ENCODE peak calls at places on chromosomes 7 and 10, in four cellular contexts. V, J, N and Y are unnamed samples.

GRCh38 chr10:132382231-132382922 is 14.6 kb upstream of the PWWP2B start:
- DNase-seq in V (no peak), J (no peak), N (no peak), Y (peak; percentile 12)

GRCh38 chr7:56811081-56811480 is 321.2 kb downstream of the ZNF479 start:
- DNase-seq in V (no peak), J (no peak), N (no peak), Y (no peak)

GRCh38 chr7:81234896-81235295 is 316.0 kb upstream of the SEMA3C start:
- DNase-seq in V (no peak), J (no peak), N (no peak), Y (no peak)

GRCh38 chr7:43784030-43785001 is 25.8 kb downstream of the BLVRA start:
- DNase-seq in V (no peak), J (no peak), N (no peak), Y (no peak)

GRCh38 chr7:41538810-41539724 is 163.8 kb downstream of the INHBA start:
- DNase-seq in V (no peak), J (peak; percentile 28), N (no peak), Y (no peak)

GRCh38 chr7:44735403-44736165 is 13.1 kb upstream of the ZMIZ2 start:
- DNase-seq in V (peak; percentile 98), J (no peak), N (peak; percentile 78), Y (no peak)

GRCh38 chr7:66847879-66848810 is 72.9 kb upstream of the TMEM248 start:
- DNase-seq in V (no peak), J (peak; percentile 55), N (peak; percentile 41), Y (no peak)

GRCh38 chr10:49158915-49159314 is 25.1 kb upstream of the FAM170B start:
- DNase-seq in V (no peak), J (no peak), N (no peak), Y (no peak)

GRCh38 chr7:145064114-145064513 is 228.3 kb upstream of the TPK1 start:
- DNase-seq in V (no peak), J (no peak), N (no peak), Y (no peak)

GRCh38 chr10:43689618-43689954 is 40.9 kb upstream of the ZNF32 start:
- DNase-seq in V (no peak), J (peak; percentile 60), N (peak; percentile 20), Y (peak; percentile 78)

GRCh38 chr10:43693602-43694001 is 44.9 kb upstream of the ZNF32 start:
- DNase-seq in V (no peak), J (no peak), N (no peak), Y (no peak)

GRCh38 chr10:43692051-43692825 is 43.6 kb upstream of the ZNF32 start:
- DNase-seq in V (no peak), J (no peak), N (no peak), Y (no peak)

GRCh38 chr10:43689955-43690771 is 41.5 kb upstream of the ZNF32 start:
- DNase-seq in V (no peak), J (peak; percentile 84), N (peak; percentile 48), Y (peak; percentile 92)

GRCh38 chr10:43691503-43691902 is 42.8 kb upstream of the ZNF32 start:
- DNase-seq in V (no peak), J (no peak), N (no peak), Y (no peak)
- TF ChIP-seq CTCF in V (no peak), J (peak; percentile 24), N (no peak), Y (no peak)

GRCh38 chr7:73382938-73383503 is 50.6 kb upstream of the FZD9 start:
- DNase-seq in V (no peak), J (no peak), N (no peak), Y (no peak)
- H3K27ac ChIP-seq in V (no peak overlapping the region), J (no peak overlapping the region), N (no peak overlapping the region), Y (no peak overlapping the region)

GRCh38 chr7:35714862-35715261 is 19.9 kb upstream of the HERPUD2 start:
- DNase-seq in V (no peak), J (no peak), N (no peak), Y (no peak)
- TF ChIP-seq CTCF in V (no peak), J (no peak), N (no peak), Y (no peak)

GRCh38 chr10:79133386-79133785 is 64.6 kb downstream of the ZMIZ1 start:
- DNase-seq in V (no peak), J (no peak), N (no peak), Y (no peak)

GRCh38 chr10:79132681-79133381 is 64.1 kb downstream of the ZMIZ1 start:
- DNase-seq in V (no peak), J (no peak), N (no peak), Y (peak; percentile 51)

GRCh38 chr10:79130255-79130654 is 61.5 kb downstream of the ZMIZ1 start:
- DNase-seq in V (no peak), J (no peak), N (no peak), Y (no peak)

GRCh38 chr10:79130846-79131245 is 62.1 kb downstream of the ZMIZ1 start:
- DNase-seq in V (no peak), J (peak; percentile 59), N (no peak), Y (no peak)

DNA sequence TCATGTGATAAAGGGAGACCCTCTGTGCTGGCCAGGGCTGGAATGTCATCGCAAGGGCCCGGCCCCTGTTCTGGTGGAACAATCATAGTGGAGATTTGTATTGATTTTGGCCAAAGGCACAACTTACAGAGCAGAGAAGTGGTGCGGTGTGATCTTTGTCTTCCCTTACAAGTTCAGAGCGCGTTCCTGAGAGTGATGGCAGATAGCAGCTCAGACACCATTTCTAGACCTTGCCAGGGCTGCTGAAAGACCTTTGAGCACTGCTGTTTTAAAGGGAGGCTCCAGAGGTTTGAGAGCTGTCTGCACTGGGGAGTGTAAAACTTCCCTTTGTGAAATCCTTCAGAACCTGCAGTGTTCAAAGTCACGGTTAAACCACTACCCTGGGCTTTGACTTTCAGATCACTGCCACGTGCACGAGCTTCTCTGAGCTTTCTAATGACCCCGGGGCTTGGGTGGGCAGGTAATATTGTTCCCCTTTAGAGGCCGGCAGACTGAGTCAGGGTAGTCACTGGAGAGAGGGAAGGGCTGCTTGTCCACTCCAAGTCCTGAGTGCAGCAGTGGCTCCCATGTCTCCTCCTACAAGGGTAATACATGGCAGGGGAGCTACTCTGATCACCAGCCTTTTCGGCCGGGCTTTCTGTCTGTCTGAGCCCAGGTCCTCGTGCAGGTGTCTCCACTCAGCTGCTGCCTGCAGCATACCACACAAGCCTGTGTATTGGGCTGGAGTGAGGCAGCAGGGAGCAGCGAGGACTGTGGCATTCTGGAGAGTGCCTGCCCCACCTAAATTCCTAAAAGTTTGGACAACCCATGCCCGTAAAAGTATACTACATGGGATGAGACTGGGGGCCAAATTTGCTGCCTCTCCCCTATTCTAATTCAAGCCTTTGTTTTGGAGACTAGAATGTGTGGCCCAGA is 63.2 kb downstream of the ZMIZ1 start:
- DNase-seq in V (no peak), J (no peak), N (no peak), Y (no peak)
- H3K27ac ChIP-seq in V (no peak overlapping the region), J (no peak overlapping the region), N (peak overlapping the region; percentile 38), Y (no peak overlapping the region)

DNA sequence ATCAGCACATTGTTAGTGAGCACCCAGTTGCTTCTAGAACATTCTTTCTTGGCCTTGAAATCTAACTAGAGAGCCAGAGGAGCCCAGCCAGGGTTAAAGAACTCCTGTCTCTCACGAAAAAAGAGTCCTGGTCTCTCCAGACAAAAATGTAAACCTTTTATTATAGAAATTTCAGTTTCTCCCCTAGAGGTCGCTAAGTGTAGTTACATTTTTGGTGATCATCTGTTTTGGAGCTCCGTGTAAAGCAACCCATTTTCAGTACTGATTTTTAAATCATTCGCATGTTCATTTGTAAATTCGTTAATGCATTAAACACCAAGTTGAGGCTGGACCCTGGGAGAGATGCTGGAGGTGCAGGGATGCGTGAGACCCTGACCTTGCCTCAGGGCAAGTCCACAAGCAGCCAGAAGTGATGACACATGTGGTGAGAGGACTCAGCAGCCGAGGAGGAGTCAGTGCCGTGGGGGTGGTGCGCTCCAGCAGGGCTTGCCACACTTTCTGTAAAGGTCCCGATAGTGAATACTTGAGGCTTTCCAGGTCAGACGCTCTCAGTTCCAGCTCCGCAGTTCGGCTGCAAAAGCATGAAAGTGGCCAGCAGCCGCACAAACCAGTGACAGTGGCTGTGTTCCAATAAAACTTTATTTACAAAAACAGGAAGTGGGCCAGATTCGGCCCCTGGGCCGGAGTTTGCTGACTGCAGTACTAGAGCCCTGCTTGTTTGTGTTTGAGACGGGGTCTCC is 578.6 kb upstream of the FOXK1 start:
- DNase-seq in V (no peak), J (peak; percentile 52), N (peak; percentile 72), Y (no peak)
- TF ChIP-seq CTCF in V (no peak), J (peak; percentile 63), N (peak; percentile 41), Y (no peak)

DNA sequence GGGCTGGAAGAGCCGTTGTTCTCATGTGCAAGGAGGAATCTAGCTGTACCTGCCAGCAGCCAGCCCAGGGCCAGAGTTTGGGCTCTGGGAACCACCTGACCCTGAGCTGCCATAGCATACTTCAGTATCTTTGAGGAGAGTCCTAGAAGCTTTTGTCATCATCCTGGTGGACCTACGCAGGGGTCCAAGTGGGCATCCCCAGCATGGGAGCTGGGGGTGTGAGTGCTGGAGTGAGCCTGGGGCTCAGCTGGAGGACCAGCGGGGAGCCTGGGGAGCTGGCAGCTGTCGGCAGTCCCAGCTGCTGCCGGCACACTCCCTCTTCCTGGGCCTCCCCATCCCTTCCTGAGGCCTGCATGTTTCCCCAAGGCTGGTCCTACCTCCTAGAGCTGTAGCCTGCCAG is 32.5 kb downstream of the C10orf105 start:
- DNase-seq in V (no peak), J (no peak), N (no peak), Y (no peak)
- H3K27ac ChIP-seq in V (no peak overlapping the region), J (no peak overlapping the region), N (no peak overlapping the region), Y (no peak overlapping the region)

GRCh38 chr10:84204122-84204521 is 9.8 kb downstream of the CDHR1 start:
- DNase-seq in V (no peak), J (peak; percentile 67), N (no peak), Y (no peak)

GRCh38 chr10:84204610-84205009 is 10.3 kb downstream of the CDHR1 start:
- DNase-seq in V (no peak), J (no peak), N (no peak), Y (no peak)

GRCh38 chr10:84205049-84205852 is 10.9 kb downstream of the CDHR1 start:
- DNase-seq in V (peak; percentile 55), J (peak; percentile 69), N (peak; percentile 76), Y (no peak)

GRCh38 chr10:84208023-84208422 is 13.7 kb downstream of the CDHR1 start:
- DNase-seq in V (no peak), J (no peak), N (no peak), Y (no peak)

GRCh38 chr10:84205853-84206513 is 11.6 kb downstream of the CDHR1 start:
- DNase-seq in V (no peak), J (no peak), N (no peak), Y (no peak)
- TF ChIP-seq CTCF in V (peak; percentile 64), J (no peak), N (peak; percentile 54), Y (no peak)